ENCODE peak calls at places on chromosome 5, in five cellular contexts. R is fibroblast of the conjunctiva, I is NCI-H146, P is amniotic epithelial cell, X is myocyte. H is an unnamed sample.

GRCh38 chr5:178249191-178249989 is 16.8 kb upstream of the PHYKPL start:
- DNase-seq in R (no peak), I (no peak), P (peak; percentile 56), X (peak; percentile 58), H (no peak)

GRCh38 chr5:107653685-107654084 is 17.1 kb downstream of the EFNA5 start:
- DNase-seq in R (no peak), I (no peak), P (peak; percentile 65), X (no peak), H (no peak)

GRCh38 chr5:169576181-169576598 is 7.4 kb upstream of the SPDL1 start:
- DNase-seq in R (peak; percentile 87), I (no peak), P (peak; percentile 100), X (peak; percentile 57), H (no peak)

GRCh38 chr5:72465601-72466563 is 41.3 kb downstream of the ZNF366 start:
- DNase-seq in R (no peak), I (no peak), P (peak; percentile 77), X (peak; percentile 86), H (no peak)

GRCh38 chr5:142175039-142175438 is 66.5 kb downstream of the NDFIP1 start:
- DNase-seq in R (no peak), I (no peak), P (no peak), X (peak; percentile 84), H (no peak)

GRCh38 chr5:343461-344401 is 22.2 kb downstream of the AHRR start:
- DNase-seq in R (peak; percentile 12), I (no peak), P (peak; percentile 33), X (no peak), H (no peak)

GRCh38 chr5:32090755-32091128 is 83.4 kb downstream of the GOLPH3 start:
- DNase-seq in R (no peak), I (no peak), P (no peak), X (no peak), H (no peak)

GRCh38 chr5:138752341-138752950 is 779 bp upstream of the CTNNA1 start:
- DNase-seq in R (peak; percentile 29), I (no peak), P (no peak), X (peak; percentile 65), H (no peak)

GRCh38 chr5:15604986-15605385 is 105.0 kb downstream of the FBXL7 start:
- DNase-seq in R (no peak), I (no peak), P (peak; percentile 64), X (peak; percentile 90), H (no peak)

GRCh38 chr5:9596833-9597232 is 33.3 kb downstream of the TAS2R1 start:
- DNase-seq in R (no peak), I (no peak), P (no peak), X (no peak), H (no peak)

GRCh38 chr5:151896041-151896691 is 28.5 kb downstream of the GLRA1 start:
- DNase-seq in R (peak; percentile 17), I (no peak), P (peak; percentile 47), X (peak; percentile 71), H (no peak)

GRCh38 chr5:123559434-123559775 is 47.4 kb downstream of the CSNK1G3 start:
- DNase-seq in R (peak; percentile 10), I (no peak), P (no peak), X (no peak), H (no peak)

GRCh38 chr5:167448376-167448775 is 843.1 kb upstream of the WWC1 start:
- DNase-seq in R (no peak), I (no peak), P (no peak), X (no peak), H (no peak)

GRCh38 chr5:16574789-16575785 is 41.7 kb downstream of the RETREG1 start:
- DNase-seq in R (peak; percentile 56), I (no peak), P (peak; percentile 78), X (peak; percentile 81), H (no peak)

GRCh38 chr5:131959906-131960305 is 14.4 kb upstream of the MEIKIN start:
- DNase-seq in R (no peak), I (no peak), P (no peak), X (no peak), H (no peak)

GRCh38 chr5:64158827-64159226 is 6.8 kb upstream of the RNF180 start:
- DNase-seq in R (no peak), I (no peak), P (no peak), X (no peak), H (no peak)

GRCh38 chr5:31269259-31269658 is 75.8 kb downstream of the CDH6 start:
- DNase-seq in R (no peak), I (no peak), P (no peak), X (no peak), H (no peak)